ENCODE peak calls at places on chromosomes 11 and 22, in nine cellular contexts. One of them, this sample, is unnamed.

GRCh38 chr11:2409026-2409553 is 8.5 kb downstream of the TSSC4 start:
- DNase-seq in bronchial epithelial cell: no peak
- DNase-seq in HFF-Myc: no peak
- DNase-seq in left cardiac atrium: no peak
- DNase-seq in NCI-H460: no peak
- DNase-seq in Peyer's patch: no peak
- DNase-seq in ACHN: no peak
- DNase-seq in Kasumi-1: no peak
- DNase-seq in fibroblast of villous mesenchyme: no peak
- DNase-seq in this sample: no peak

GRCh38 chr11:120137187-120137610 is 714 bp downstream of the TRIM29 start:
- DNase-seq in bronchial epithelial cell: no peak
- DNase-seq in HFF-Myc: no peak
- DNase-seq in left cardiac atrium: no peak
- DNase-seq in NCI-H460: no peak
- DNase-seq in Peyer's patch: peak; percentile 6
- DNase-seq in ACHN: no peak
- DNase-seq in Kasumi-1: no peak
- DNase-seq in fibroblast of villous mesenchyme: no peak
- DNase-seq in this sample: peak; percentile 16

GRCh38 chr11:62665630-62666258 is 632 bp downstream of the CSKMT start:
- DNase-seq in bronchial epithelial cell: no peak
- DNase-seq in HFF-Myc: no peak
- DNase-seq in left cardiac atrium: peak; percentile 57
- DNase-seq in NCI-H460: no peak
- DNase-seq in Peyer's patch: peak; percentile 52
- DNase-seq in ACHN: peak; percentile 47
- DNase-seq in Kasumi-1: no peak
- DNase-seq in fibroblast of villous mesenchyme: peak; percentile 79
- DNase-seq in this sample: peak; percentile 64

GRCh38 chr11:29119691-29120328 is 897.0 kb downstream of the KCNA4 start:
- DNase-seq in bronchial epithelial cell: peak; percentile 86
- DNase-seq in HFF-Myc: peak; percentile 49
- DNase-seq in left cardiac atrium: no peak
- DNase-seq in NCI-H460: peak; percentile 87
- DNase-seq in Peyer's patch: no peak
- DNase-seq in ACHN: peak; percentile 32
- DNase-seq in Kasumi-1: peak; percentile 2
- DNase-seq in fibroblast of villous mesenchyme: peak; percentile 94
- DNase-seq in this sample: no peak

GRCh38 chr11:34331329-34331728 is 26.5 kb downstream of the ABTB2 start:
- DNase-seq in bronchial epithelial cell: peak; percentile 13
- DNase-seq in HFF-Myc: peak; percentile 75
- DNase-seq in left cardiac atrium: no peak
- DNase-seq in NCI-H460: no peak
- DNase-seq in Peyer's patch: no peak
- DNase-seq in ACHN: no peak
- DNase-seq in Kasumi-1: no peak
- DNase-seq in fibroblast of villous mesenchyme: no peak
- DNase-seq in this sample: peak; percentile 42

GRCh38 chr11:44043157-44043556 is 4.6 kb upstream of the ACCSL start:
- DNase-seq in bronchial epithelial cell: no peak
- DNase-seq in HFF-Myc: no peak
- DNase-seq in left cardiac atrium: no peak
- DNase-seq in NCI-H460: no peak
- DNase-seq in Peyer's patch: no peak
- DNase-seq in ACHN: no peak
- DNase-seq in Kasumi-1: no peak
- DNase-seq in fibroblast of villous mesenchyme: no peak
- DNase-seq in this sample: no peak

GRCh38 chr22:41021655-41022454 is 70.5 kb upstream of the EP300 start:
- DNase-seq in bronchial epithelial cell: peak; percentile 27
- DNase-seq in HFF-Myc: no peak
- DNase-seq in left cardiac atrium: peak; percentile 74
- DNase-seq in NCI-H460: peak; percentile 30
- DNase-seq in Peyer's patch: peak; percentile 58
- DNase-seq in ACHN: peak; percentile 65
- DNase-seq in Kasumi-1: peak; percentile 82
- DNase-seq in fibroblast of villous mesenchyme: peak; percentile 61
- DNase-seq in this sample: peak; percentile 80

GRCh38 chr22:49853981-49854791 is 542 bp downstream of the ZBED4 start:
- DNase-seq in bronchial epithelial cell: no peak
- DNase-seq in HFF-Myc: no peak
- DNase-seq in left cardiac atrium: peak; percentile 55
- DNase-seq in NCI-H460: no peak
- DNase-seq in Peyer's patch: no peak
- DNase-seq in ACHN: peak; percentile 19
- DNase-seq in Kasumi-1: peak; percentile 25
- DNase-seq in fibroblast of villous mesenchyme: peak; percentile 34
- DNase-seq in this sample: peak; percentile 61

GRCh38 chr11:94602430-94603372 is 35.5 kb downstream of the PIWIL4 start:
- DNase-seq in bronchial epithelial cell: peak; percentile 85
- DNase-seq in HFF-Myc: peak; percentile 39
- DNase-seq in left cardiac atrium: peak; percentile 70
- DNase-seq in NCI-H460: peak; percentile 71
- DNase-seq in Peyer's patch: no peak
- DNase-seq in ACHN: peak; percentile 82
- DNase-seq in Kasumi-1: peak; percentile 94
- DNase-seq in fibroblast of villous mesenchyme: peak; percentile 83
- DNase-seq in this sample: no peak

GRCh38 chr11:74462631-74463030 is 4.7 kb downstream of the KCNE3 start:
- DNase-seq in bronchial epithelial cell: no peak
- DNase-seq in HFF-Myc: no peak
- DNase-seq in left cardiac atrium: no peak
- DNase-seq in NCI-H460: no peak
- DNase-seq in Peyer's patch: no peak
- DNase-seq in ACHN: no peak
- DNase-seq in Kasumi-1: peak; percentile 12
- DNase-seq in fibroblast of villous mesenchyme: no peak
- DNase-seq in this sample: no peak

GRCh38 chr11:61045271-61045670 is 57.0 kb upstream of the CD5 start:
- DNase-seq in bronchial epithelial cell: peak; percentile 73
- DNase-seq in HFF-Myc: no peak
- DNase-seq in left cardiac atrium: no peak
- DNase-seq in NCI-H460: no peak
- DNase-seq in Peyer's patch: no peak
- DNase-seq in ACHN: no peak
- DNase-seq in Kasumi-1: no peak
- DNase-seq in fibroblast of villous mesenchyme: no peak
- DNase-seq in this sample: no peak

GRCh38 chr11:62805991-62806441 is 776 bp upstream of the NXF1 start:
- DNase-seq in bronchial epithelial cell: no peak
- DNase-seq in HFF-Myc: no peak
- DNase-seq in left cardiac atrium: no peak
- DNase-seq in NCI-H460: no peak
- DNase-seq in Peyer's patch: no peak
- DNase-seq in ACHN: no peak
- DNase-seq in Kasumi-1: peak; percentile 37
- DNase-seq in fibroblast of villous mesenchyme: no peak
- DNase-seq in this sample: peak; percentile 25

GRCh38 chr22:23922921-23923320 is 28.7 kb downstream of the MIF start:
- DNase-seq in bronchial epithelial cell: no peak
- DNase-seq in HFF-Myc: no peak
- DNase-seq in left cardiac atrium: no peak
- DNase-seq in NCI-H460: no peak
- DNase-seq in Peyer's patch: no peak
- DNase-seq in ACHN: no peak
- DNase-seq in Kasumi-1: no peak
- DNase-seq in fibroblast of villous mesenchyme: no peak
- DNase-seq in this sample: no peak

GRCh38 chr11:126945319-126945718 is 55.3 kb downstream of the KIRREL3 start:
- DNase-seq in bronchial epithelial cell: no peak
- DNase-seq in HFF-Myc: no peak
- DNase-seq in left cardiac atrium: no peak
- DNase-seq in NCI-H460: no peak
- DNase-seq in Peyer's patch: no peak
- DNase-seq in ACHN: no peak
- DNase-seq in Kasumi-1: no peak
- DNase-seq in fibroblast of villous mesenchyme: no peak
- DNase-seq in this sample: no peak

GRCh38 chr22:47571616-47572015 is 809.2 kb downstream of the TBC1D22A start:
- DNase-seq in bronchial epithelial cell: no peak
- DNase-seq in HFF-Myc: no peak
- DNase-seq in left cardiac atrium: no peak
- DNase-seq in NCI-H460: no peak
- DNase-seq in Peyer's patch: no peak
- DNase-seq in ACHN: no peak
- DNase-seq in Kasumi-1: no peak
- DNase-seq in fibroblast of villous mesenchyme: no peak
- DNase-seq in this sample: no peak

This sample was measured in colonic mucosa.